ENCODE peak calls at places on chromosomes 3 and 15, in five cellular contexts. L is brain microvascular endothelial cell, U is astrocyte, O is AG04449, C is cardiac fibroblast. Q is an unnamed sample.

GRCh38 chr3:132538072-132538471 is 59.0 kb upstream of the ACKR4 start:
- DNase-seq in L (no peak), U (no peak), O (no peak), C (no peak), Q (no peak)

GRCh38 chr15:92845109-92845508 is 55.0 kb upstream of the CHD2 start:
- DNase-seq in L (no peak), O (no peak), C (peak), U (peak), Q (no peak)

GRCh38 chr3:119508172-119508845 is 10.0 kb downstream of the TIMMDC1 start:
- DNase-seq in U (no peak), C (no peak), L (no peak), O (no peak), Q (no peak)

GRCh38 chr3:32759342-32759741 is 58.5 kb upstream of the TRIM71 start:
- DNase-seq in L (no peak), O (no peak), C (no peak), U (no peak), Q (no peak)

GRCh38 chr3:27072943-27073725 is 296.0 kb downstream of the NEK10 start:
- DNase-seq in L (no peak), C (no peak), U (no peak), O (no peak), Q (no peak)

GRCh38 chr3:151107701-151108100 is 22.2 kb downstream of the MED12L start:
- DNase-seq in C (no peak), O (no peak), L (no peak), U (peak), Q (no peak)

GRCh38 chr15:75112278-75112847 is 89.0 kb downstream of the PPCDC start:
- DNase-seq in O (no peak), L (no peak), U (no peak), C (peak), Q (no peak)

GRCh38 chr15:77633134-77633912 is 611 bp upstream of the LINGO1 start:
- DNase-seq in U (peak), C (peak), L (peak), O (peak), Q (peak)

GRCh38 chr3:100436951-100437350 is 35.6 kb downstream of the LNP1 start:
- DNase-seq in C (peak), L (no peak), O (peak), U (peak), Q (no peak)

GRCh38 chr3:48402907-48403306 is 27.0 kb downstream of the PLXNB1 start:
- DNase-seq in L (no peak), O (no peak), U (no peak), C (no peak), Q (no peak)

GRCh38 chr3:48405343-48405881 is 24.5 kb downstream of the PLXNB1 start:
- DNase-seq in C (no peak), O (no peak), L (no peak), U (no peak), Q (no peak)

GRCh38 chr3:48405971-48406370 is 23.9 kb downstream of the PLXNB1 start:
- DNase-seq in U (no peak), L (no peak), O (no peak), C (no peak), Q (no peak)

GRCh38 chr3:48403533-48404439 is 26.1 kb downstream of the PLXNB1 start:
- DNase-seq in L (no peak), C (no peak), O (no peak), U (no peak), Q (no peak)

DNA sequence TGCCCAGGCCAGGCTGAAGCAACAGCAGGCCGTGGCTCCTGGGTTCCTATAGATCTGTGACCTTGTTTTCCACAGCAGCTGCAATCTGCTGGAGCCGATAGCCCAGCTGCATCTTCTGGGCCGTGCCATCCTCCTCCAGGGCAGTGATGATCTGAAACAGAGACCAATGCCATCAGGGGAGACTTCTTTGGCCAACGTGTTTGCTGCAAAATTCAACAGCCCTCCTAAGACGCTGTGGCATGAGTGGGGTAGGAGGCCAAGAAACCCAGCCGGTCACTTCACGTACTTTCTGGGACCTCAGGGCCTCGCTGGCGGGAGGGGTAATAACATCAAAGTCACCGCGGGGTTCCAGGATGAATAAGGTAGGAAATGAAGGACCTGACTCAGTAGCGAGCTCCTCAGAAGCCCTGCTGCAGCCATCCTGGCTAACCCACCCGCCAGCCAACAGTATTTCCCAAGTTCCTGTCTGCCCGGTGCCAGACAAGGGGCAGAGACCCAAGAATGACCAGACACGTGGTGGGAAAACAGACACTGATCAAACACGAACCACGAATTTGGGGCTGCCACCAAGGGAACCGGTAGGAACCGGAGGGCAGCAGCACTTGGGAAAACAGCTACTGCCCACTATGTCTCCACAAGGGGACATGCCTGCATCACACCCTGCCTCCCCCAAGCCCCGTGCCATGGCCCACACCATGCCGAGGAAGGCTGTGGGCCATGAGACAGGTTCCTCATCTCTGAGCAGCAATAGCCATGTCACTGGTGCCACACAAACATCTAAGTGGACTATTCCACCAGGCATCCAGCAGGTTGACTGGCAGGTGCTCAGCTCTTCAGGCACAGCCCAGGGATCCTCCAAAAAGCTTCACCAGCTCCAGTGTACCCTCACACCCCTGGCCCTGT is 25.2 kb downstream of the PLXNB1 start:
- DNase-seq in L (no peak), U (no peak), C (no peak), O (no peak), Q (no peak)
- H3K4me3 ChIP-seq in L (no peak), U (no peak), C (no peak), O (no peak), Q (no peak)

GRCh38 chr3:106113747-106114146 is 244.9 kb upstream of the CBLB start:
- DNase-seq in U (no peak), C (no peak), O (no peak), L (no peak), Q (no peak)
- H3K4me3 ChIP-seq in U (no peak), C (no peak), O (no peak), L (no peak), Q (no peak)

GRCh38 chr3:114418107-114418506 is 124.3 kb downstream of the TIGIT start:
- DNase-seq in L (no peak), U (no peak), O (no peak), C (peak), Q (no peak)
- H3K4me3 ChIP-seq in L (no peak), U (no peak), O (no peak), C (no peak), Q (no peak)

DNA sequence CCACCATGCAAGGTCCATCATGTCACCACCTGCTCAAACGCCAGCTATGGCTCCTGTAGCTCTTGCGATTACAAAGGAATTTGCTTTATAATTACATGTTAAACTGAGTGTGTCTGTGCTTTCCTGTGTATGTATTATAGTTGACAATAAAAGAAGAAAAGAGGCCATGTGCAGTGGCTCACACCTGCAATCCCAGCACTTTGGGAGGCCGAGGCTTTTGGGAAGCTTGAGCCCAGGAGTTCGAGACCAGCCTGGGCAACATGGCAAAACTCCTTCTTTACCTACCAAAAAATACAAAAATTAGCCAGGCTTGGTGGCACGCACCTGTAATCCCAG is 27.0 kb downstream of the ATRIP start:
- DNase-seq in O (no peak), L (no peak), U (no peak), C (no peak), Q (no peak)
- H3K4me3 ChIP-seq in O (no peak), L (no peak), U (no peak), C (no peak), Q (no peak)

GRCh38 chr3:71062037-71062919 is 521.2 kb downstream of the FOXP1 start:
- DNase-seq in O (no peak), U (no peak), L (no peak), C (peak), Q (no peak)
- H3K4me3 ChIP-seq in O (peak), U (peak), L (peak), C (peak), Q (peak)

GRCh38 chr3:23650371-23651140 is 155.2 kb upstream of the UBE2E1 start:
- DNase-seq in U (peak), L (peak), O (peak), C (peak), Q (peak)
- H3K4me3 ChIP-seq in U (peak), L (no peak), O (no peak), C (no peak), Q (no peak)

DNA sequence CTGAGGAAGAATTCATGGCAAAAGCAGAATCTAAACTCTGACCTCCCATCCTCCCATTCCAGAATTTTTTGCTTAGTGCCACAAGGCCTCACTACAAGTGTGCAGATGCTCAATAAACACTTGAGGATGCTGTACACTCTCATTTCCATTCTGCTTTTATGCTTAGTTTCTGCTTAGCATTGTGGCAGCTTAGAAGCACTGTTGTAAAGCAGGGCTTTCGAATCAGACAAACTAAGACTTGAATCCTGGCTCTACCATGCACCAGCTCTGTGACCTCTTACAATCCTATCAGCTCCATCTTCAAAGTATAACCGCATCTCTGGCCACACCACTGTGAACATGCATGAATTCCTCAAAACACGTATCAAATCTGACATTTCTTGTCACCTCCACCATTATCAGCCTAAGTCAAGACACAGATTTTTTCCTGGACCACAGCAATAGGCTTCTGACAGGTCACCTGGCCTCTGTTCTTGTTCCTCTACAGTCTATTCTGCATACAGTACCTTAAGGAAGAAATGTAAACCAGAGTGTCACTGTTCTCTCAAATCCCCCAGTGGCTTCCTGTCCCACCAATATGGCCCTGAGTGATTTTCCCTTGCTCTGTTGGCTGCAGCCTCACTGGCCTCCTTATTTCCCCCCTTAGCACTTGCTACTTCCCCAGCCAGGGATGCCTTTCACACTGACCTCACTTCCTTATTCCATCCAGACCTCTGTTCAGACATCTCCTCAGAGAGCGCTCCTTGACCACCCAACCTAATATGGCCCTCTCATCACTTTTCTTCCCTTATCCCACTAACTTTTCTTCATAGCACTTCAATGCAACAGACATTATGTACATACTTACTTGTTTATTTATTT is 8.1 kb upstream of the PHC3 start:
- DNase-seq in L (no peak), U (no peak), O (no peak), C (no peak), Q (no peak)
- H3K4me3 ChIP-seq in L (no peak), U (no peak), O (no peak), C (no peak), Q (no peak)

GRCh38 chr3:188220988-188221818 is 67.2 kb downstream of the LPP start:
- DNase-seq in U (peak), O (no peak), L (peak), C (peak), Q (no peak)
- H3K4me3 ChIP-seq in U (no peak), O (no peak), L (no peak), C (no peak), Q (no peak)

DNA sequence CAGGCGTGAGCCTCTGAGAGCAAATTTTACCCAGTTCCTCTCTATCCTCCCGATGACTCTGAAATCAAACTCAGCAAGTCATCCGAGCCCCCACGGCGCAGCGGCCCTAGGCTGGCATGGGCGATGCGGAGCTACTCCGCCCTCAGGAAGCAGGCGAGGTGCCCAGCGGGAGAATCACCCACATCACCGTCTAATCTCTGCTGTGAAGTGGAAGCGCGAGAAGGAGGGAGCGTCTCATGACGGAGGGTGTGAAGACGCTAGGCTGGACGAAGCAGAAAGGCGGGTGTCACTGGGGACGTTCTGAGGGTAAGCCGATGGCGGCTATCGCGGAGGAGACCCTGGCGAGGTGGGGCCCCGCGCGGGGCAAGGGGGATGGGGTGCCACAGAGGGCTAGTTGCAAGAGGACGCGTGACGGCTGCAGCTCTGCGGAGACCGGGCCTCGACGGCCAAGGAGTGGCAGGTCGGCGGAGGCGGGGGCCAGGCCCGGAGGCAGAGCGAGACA is 9.1 kb upstream of the GNAI2 start:
- DNase-seq in U (no peak), L (no peak), C (peak), O (no peak), Q (no peak)
- H3K4me3 ChIP-seq in U (peak), L (peak), C (peak), O (peak), Q (peak)